ENCODE peak calls at places on chromosomes 13 and 19, in nine cellular contexts. J, M, N, I, H, G, U, C and W are unnamed samples.

GRCh38 chr13:72104656-72105180 is 237.7 kb upstream of the DACH1 start:
- DNase-seq in J (no peak), M (no peak), N (no peak), I (no peak), H (no peak), G (no peak), U (no peak), C (peak), W (no peak)

GRCh38 chr13:39616087-39616694 is 13.2 kb upstream of the LHFPL6 start:
- DNase-seq in J (no peak), M (peak), N (no peak), I (peak), H (peak), G (peak), U (no peak), C (peak), W (no peak)

GRCh38 chr19:2282062-2282861 is at the start of gene PEAK3:
- DNase-seq in J (peak), M (no peak), N (peak), I (no peak), H (peak), G (peak), U (no peak), C (peak), W (no peak)

GRCh38 chr13:26589754-26590153 is 32.3 kb downstream of the WASF3 start:
- DNase-seq in J (peak), M (no peak), N (no peak), I (peak), H (no peak), G (peak), U (no peak), C (peak), W (no peak)

GRCh38 chr13:95896302-95896701 is 156.9 kb downstream of the UGGT2 start:
- DNase-seq in J (no peak), M (no peak), N (no peak), I (no peak), H (no peak), G (peak), U (no peak), C (no peak), W (no peak)

GRCh38 chr19:47444388-47444821 is 25.1 kb upstream of the MEIS3 start:
- DNase-seq in J (no peak), M (no peak), N (no peak), I (no peak), H (no peak), G (no peak), U (peak), C (no peak), W (no peak)

GRCh38 chr19:3653865-3654513 is 27.4 kb upstream of the CACTIN start:
- DNase-seq in J (no peak), M (no peak), N (no peak), I (no peak), H (peak), G (no peak), U (no peak), C (no peak), W (no peak)

GRCh38 chr19:1610579-1610978 is 5.3 kb upstream of the UQCR11 start:
- DNase-seq in J (no peak), M (no peak), N (no peak), I (no peak), H (no peak), G (no peak), U (no peak), C (no peak), W (no peak)

GRCh38 chr13:46134961-46135522 is 30.2 kb upstream of the CPB2 start:
- DNase-seq in J (no peak), M (no peak), N (no peak), I (no peak), H (no peak), G (no peak), U (no peak), C (no peak), W (no peak)

GRCh38 chr13:51032831-51033230 is 78.2 kb downstream of the C13orf42 start:
- DNase-seq in J (no peak), M (no peak), N (no peak), I (no peak), H (no peak), G (no peak), U (no peak), C (no peak), W (no peak)

GRCh38 chr19:51714848-51715247 is 8.9 kb downstream of the HAS1 start:
- DNase-seq in J (no peak), M (no peak), N (no peak), I (no peak), H (no peak), G (peak), U (no peak), C (no peak), W (no peak)